ENCODE peak calls at places on chromosome 22, in seven cellular contexts. F, K, S, C, G, N and O are unnamed samples.

GRCh38 chr22:36552300-36552699 is 23.3 kb upstream of the EIF3D start:
- DNase-seq in N (no peak), S (no peak), G (no peak), F (no peak), K (no peak), C (no peak), O (no peak)

GRCh38 chr22:42560381-42560780 is 6.6 kb downstream of the SERHL2 start:
- DNase-seq in C (no peak), S (no peak), K (no peak), F (no peak), G (no peak), N (no peak), O (no peak)

GRCh38 chr22:17217179-17217578 is 2.1 kb downstream of the ADA2 start:
- DNase-seq in S (no peak), G (no peak), K (no peak), F (no peak), C (no peak), N (no peak), O (no peak)

GRCh38 chr22:22855617-22856308 is 31.9 kb upstream of the IGLL5 start:
- DNase-seq in C (no peak), K (peak; percentile 86), N (no peak), G (no peak), F (peak; percentile 32), S (no peak), O (no peak)

GRCh38 chr22:33921576-33922181 is 1.4 kb upstream of the LARGE1 start:
- DNase-seq in N (peak; percentile 63), F (peak; percentile 72), K (peak; percentile 92), G (peak; percentile 63), S (peak; percentile 38), C (peak; percentile 68), O (peak; percentile 68)

GRCh38 chr22:17477401-17477833 is 85.9 kb upstream of the SLC25A18 start:
- DNase-seq in C (no peak), K (no peak), G (peak; percentile 52), F (no peak), S (peak; percentile 30), N (peak; percentile 49), O (no peak)

GRCh38 chr22:34973016-34973415 is 92.9 kb upstream of the ISX start:
- DNase-seq in G (no peak), N (no peak), K (no peak), F (no peak), C (peak; percentile 17), S (no peak), O (no peak)

GRCh38 chr22:31055322-31056159 is 25.6 kb upstream of the SMTN start:
- DNase-seq in G (peak; percentile 86), C (peak; percentile 98), N (peak; percentile 92), S (peak; percentile 94), F (peak; percentile 73), K (peak; percentile 96), O (peak; percentile 90)

GRCh38 chr22:30327864-30328345 is 1.2 kb upstream of the TBC1D10A start:
- DNase-seq in G (no peak), S (peak; percentile 58), C (no peak), F (peak; percentile 62), K (no peak), N (no peak), O (no peak)

GRCh38 chr22:16969508-16970327 is 38.3 kb downstream of the GAB4 start:
- DNase-seq in N (no peak), C (no peak), K (peak; percentile 87), G (no peak), S (no peak), F (no peak), O (no peak)

GRCh38 chr22:31036671-31037550 is 44.2 kb upstream of the SMTN start:
- DNase-seq in K (no peak), G (peak; percentile 30), C (peak; percentile 33), S (no peak), F (peak; percentile 36), N (no peak), O (no peak)

GRCh38 chr22:35154937-35155387 is 89.0 kb downstream of the ISX start:
- DNase-seq in K (no peak), N (peak; percentile 56), C (peak; percentile 36), F (peak; percentile 67), G (peak; percentile 35), S (peak; percentile 52), O (peak; percentile 59)

GRCh38 chr22:24331468-24332440 is 61.1 kb downstream of the SPECC1L start:
- DNase-seq in C (peak; percentile 39), G (no peak), F (no peak), S (no peak), N (no peak), K (no peak), O (no peak)

GRCh38 chr22:29700206-29700948 is 19.4 kb upstream of the CABP7 start:
- DNase-seq in K (no peak), F (no peak), G (no peak), S (no peak), C (peak; percentile 65), N (no peak), O (no peak)

GRCh38 chr22:30777589-30777988 is 82.9 kb downstream of the OSBP2 start:
- DNase-seq in F (no peak), N (no peak), K (no peak), G (no peak), C (no peak), S (no peak), O (no peak)

GRCh38 chr22:22520667-22521602 is 865 bp upstream of the ZNF280A start:
- DNase-seq in N (no peak), S (no peak), C (no peak), F (no peak), G (no peak), K (no peak), O (no peak)

GRCh38 chr22:49321477-49322055 is 506.1 kb downstream of the BRD1 start:
- DNase-seq in K (peak; percentile 64), C (no peak), F (no peak), G (no peak), N (peak; percentile 37), S (no peak), O (peak; percentile 33)

GRCh38 chr22:23235425-23235824 is 55.1 kb downstream of the BCR start:
- DNase-seq in F (no peak), N (no peak), S (no peak), C (no peak), G (no peak), K (no peak), O (no peak)

GRCh38 chr22:36369922-36370781 is 17.6 kb downstream of the MYH9 start:
- DNase-seq in N (peak; percentile 82), C (peak; percentile 63), S (peak; percentile 78), K (no peak), F (peak; percentile 83), G (peak; percentile 34), O (no peak)

GRCh38 chr22:42788021-42788420 is 67.4 kb upstream of the A4GALT start:
- DNase-seq in F (no peak), G (no peak), K (no peak), C (no peak), N (no peak), S (no peak), O (no peak)

GRCh38 chr22:42379961-42380537 is 52.2 kb downstream of the NFAM1 start:
- DNase-seq in N (no peak), C (no peak), K (no peak), S (no peak), G (no peak), F (no peak), O (no peak)

DNA sequence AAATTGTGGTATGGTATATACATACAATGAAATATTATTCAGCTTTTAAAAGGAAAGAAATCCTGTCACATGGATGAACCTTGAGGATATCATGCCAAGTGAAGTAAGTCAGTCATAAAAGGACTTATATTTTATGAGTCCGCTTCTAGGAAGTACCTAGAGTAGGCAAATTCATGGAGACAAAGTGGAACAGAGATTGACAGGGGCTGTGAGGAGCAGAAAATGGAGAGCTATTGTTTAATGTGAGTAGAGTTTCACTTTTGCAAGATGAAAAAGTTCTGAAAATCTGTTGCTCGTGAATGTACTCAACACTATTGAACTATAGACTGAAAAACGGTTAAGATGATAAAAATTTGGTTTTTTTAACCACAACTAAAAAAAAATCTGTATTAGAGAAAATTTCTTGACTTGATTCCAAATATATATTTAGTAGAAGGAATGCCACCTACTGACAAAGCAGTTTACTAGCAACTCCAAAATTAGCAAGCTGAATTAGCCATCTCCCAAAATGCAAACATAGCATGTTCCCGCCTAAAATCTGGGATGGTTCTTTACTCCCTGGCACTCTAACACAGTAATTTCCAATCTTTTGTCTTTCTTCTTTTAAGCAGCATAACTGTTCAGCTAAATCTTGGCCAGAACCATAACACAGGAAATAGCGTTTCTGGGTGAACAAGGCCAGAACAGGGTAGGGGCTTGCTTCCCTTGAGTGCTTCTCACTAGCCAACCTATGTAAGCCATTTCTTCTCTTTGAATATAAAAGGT is 1.5 kb downstream of the UFD1 start:
- DNase-seq in F (no peak), S (no peak), G (no peak), C (peak; percentile 9), N (no peak), K (no peak), O (no peak)
- TF ChIP-seq CTCF in F (no peak), S (no peak), G (no peak), C (no peak), N (peak; percentile 17), K (peak; percentile 6), O (no peak)

DNA sequence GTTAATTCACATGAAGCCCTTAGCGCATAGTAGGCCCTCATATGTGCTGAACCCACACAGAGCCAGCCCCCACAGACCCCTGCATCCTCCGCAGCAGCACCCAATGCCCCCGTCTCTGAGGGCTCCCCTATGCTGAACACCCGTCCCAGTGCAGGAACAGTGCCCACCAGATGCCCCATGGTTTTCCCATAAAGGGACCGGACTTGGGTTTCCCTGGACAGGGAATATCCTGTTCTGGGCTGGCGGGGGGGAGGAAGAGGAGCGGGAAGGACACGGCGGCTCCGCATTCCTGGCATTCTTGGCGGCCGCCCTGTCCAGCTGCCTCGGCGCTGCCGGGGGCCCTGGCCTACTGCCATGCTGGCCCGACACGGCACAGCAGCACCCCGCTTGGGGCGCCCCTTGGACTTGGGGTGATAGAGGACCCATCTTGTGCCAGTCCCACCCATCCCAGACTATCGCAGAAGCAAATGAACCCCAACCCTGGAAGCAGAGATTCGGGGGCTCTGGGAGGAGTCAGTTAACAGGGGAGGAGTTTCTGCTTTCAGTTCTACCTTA is 23.7 kb upstream of the CBX7 start:
- DNase-seq in S (peak; percentile 74), C (peak; percentile 74), N (peak; percentile 70), F (no peak), G (peak; percentile 74), K (no peak), O (peak; percentile 72)
- H3K27ac ChIP-seq in S (peak overlapping the region; percentile 66), C (peak overlapping the region; percentile 89), N (peak overlapping the region; percentile 86), F (peak overlapping the region; percentile 13), G (peak overlapping the region; percentile 56), K (peak overlapping the region; percentile 75), O (peak overlapping the region; percentile 69)

DNA sequence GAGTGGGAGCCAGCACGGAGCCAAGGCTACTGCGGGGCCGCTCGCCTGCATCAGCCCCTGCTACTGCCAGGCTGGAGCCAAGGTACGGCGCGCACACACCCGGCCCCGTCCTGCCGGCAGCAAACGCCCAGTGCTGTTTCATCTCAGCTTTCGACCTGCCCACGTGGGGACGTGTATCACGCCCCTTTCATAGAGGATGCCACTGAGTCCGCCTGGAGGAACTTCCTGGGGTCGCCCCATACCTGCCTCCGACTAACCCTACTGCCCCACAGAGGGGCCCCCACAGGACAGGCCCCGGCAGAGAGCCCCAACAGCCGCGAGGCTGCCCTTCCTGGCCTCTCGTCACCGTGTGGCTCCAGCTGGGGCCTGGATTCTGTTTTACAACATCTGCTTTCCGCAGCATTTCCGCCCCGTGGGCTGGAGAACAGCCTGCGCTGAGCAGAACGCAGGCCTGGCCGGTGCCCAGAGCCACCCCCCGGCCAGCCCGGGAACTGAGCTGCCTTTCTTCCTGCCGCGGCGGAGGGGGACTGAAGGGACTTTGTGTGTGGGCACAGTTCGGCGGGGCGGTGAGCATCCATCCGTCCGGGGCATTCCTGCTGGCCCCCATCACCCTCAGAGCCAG is 22.9 kb upstream of the ARHGAP8 start:
- DNase-seq in K (no peak), N (no peak), C (peak; percentile 66), S (peak; percentile 35), F (no peak), G (peak; percentile 60), O (peak; percentile 57)
- TF ChIP-seq CTCF in K (peak; percentile 18), N (no peak), C (peak; percentile 12), S (no peak), F (no peak), G (peak; percentile 12), O (no peak)

GRCh38 chr22:32622004-32622761 is 147.6 kb downstream of the FBXO7 start:
- DNase-seq in K (no peak), N (no peak), F (peak; percentile 39), G (peak; percentile 40), S (peak; percentile 43), C (peak; percentile 90), O (no peak)
- H3K27ac ChIP-seq in K (peak overlapping the region; percentile 89), N (peak overlapping the region; percentile 90), F (peak overlapping the region; percentile 60), G (peak overlapping the region; percentile 69), S (peak overlapping the region; percentile 7), C (peak overlapping the region; percentile 94), O (peak overlapping the region; percentile 45)